ENCODE peak calls at places on chromosomes 12 and 14, in eight cellular contexts. M is smooth muscle cell of the brain vasculature; J is activated CD8-positive, alpha-beta memory T cell treated with anti-CD3 and anti-CD28 coated beads for 1 hour; E is NCI-H2171; Z is EL; I is ureter; V is NAMALWA; R is mesendoderm. L is an unnamed sample.

GRCh38 chr12:50528800-50529199 is 24.0 kb downstream of the DIP2B start:
- DNase-seq in M (no peak), J (no peak), E (no peak), Z (no peak), I (no peak), V (no peak), R (no peak), L (no peak)

GRCh38 chr12:51326762-51327439 is 2.9 kb upstream of the BIN2 start:
- DNase-seq in M (no peak), J (no peak), E (no peak), Z (peak), I (no peak), V (peak), R (no peak), L (peak)

GRCh38 chr12:110816761-110817160 is 30.0 kb upstream of the CCDC63 start:
- DNase-seq in M (no peak), J (no peak), E (no peak), Z (no peak), I (no peak), V (no peak), R (no peak), L (no peak)

GRCh38 chr12:42684171-42685071 is 94.9 kb upstream of the PRICKLE1 start:
- DNase-seq in M (no peak), J (no peak), E (no peak), Z (no peak), I (no peak), V (no peak), R (no peak), L (no peak)

GRCh38 chr12:39296496-39296895 is 146.4 kb downstream of the KIF21A start:
- DNase-seq in M (no peak), J (no peak), E (no peak), Z (no peak), I (no peak), V (no peak), R (peak), L (no peak)

GRCh38 chr12:127014079-127014478 is 1252.9 kb upstream of the TMEM132C start:
- DNase-seq in M (no peak), J (no peak), E (no peak), Z (no peak), I (no peak), V (no peak), R (no peak), L (no peak)

GRCh38 chr12:112282920-112283319 is 99.3 kb downstream of the HECTD4 start:
- DNase-seq in M (no peak), J (no peak), E (no peak), Z (no peak), I (no peak), V (no peak), R (no peak), L (no peak)

GRCh38 chr14:99217066-99217465 is 54.9 kb downstream of the BCL11B start:
- DNase-seq in M (no peak), J (no peak), E (no peak), Z (no peak), I (no peak), V (no peak), R (no peak), L (no peak)

GRCh38 chr14:37931998-37932397 is 275.7 kb upstream of the SSTR1 start:
- DNase-seq in M (no peak), J (no peak), E (no peak), Z (no peak), I (no peak), V (no peak), R (no peak), L (no peak)

GRCh38 chr12:77120695-77121094 is 55.3 kb upstream of the E2F7 start:
- DNase-seq in M (no peak), J (no peak), E (no peak), Z (peak), I (no peak), V (no peak), R (no peak), L (no peak)

GRCh38 chr12:77591959-77592358 is 238.7 kb upstream of the NAV3 start:
- DNase-seq in M (no peak), J (no peak), E (peak), Z (no peak), I (no peak), V (no peak), R (peak), L (no peak)

GRCh38 chr12:83827860-83828259 is 1084.7 kb downstream of the SLC6A15 start:
- DNase-seq in M (peak), J (no peak), E (no peak), Z (peak), I (no peak), V (peak), R (peak), L (no peak)

GRCh38 chr12:94666158-94666557 is 15.8 kb upstream of the TMCC3 start:
- DNase-seq in M (no peak), J (no peak), E (no peak), Z (no peak), I (no peak), V (no peak), R (no peak), L (no peak)

GRCh38 chr14:99259327-99259726 is 12.7 kb downstream of the BCL11B start:
- DNase-seq in M (no peak), J (no peak), E (no peak), Z (no peak), I (no peak), V (no peak), R (no peak), L (no peak)

GRCh38 chr12:53961025-53961761 is 6.5 kb downstream of the HOXC12 start:
- DNase-seq in M (no peak), J (no peak), E (no peak), Z (no peak), I (no peak), V (no peak), R (no peak), L (no peak)

GRCh38 chr14:90842726-90843125 is 26.5 kb upstream of the TTC7B start:
- DNase-seq in M (no peak), J (no peak), E (no peak), Z (no peak), I (no peak), V (no peak), R (no peak), L (no peak)

GRCh38 chr12:53870122-53870521 is 68.5 kb upstream of the HOXC13 start:
- DNase-seq in M (no peak), J (no peak), E (no peak), Z (no peak), I (no peak), V (no peak), R (peak), L (no peak)

GRCh38 chr12:49537709-49538601 is 875 bp upstream of the KCNH3 start:
- DNase-seq in M (no peak), J (no peak), E (peak), Z (peak), I (no peak), V (no peak), R (peak), L (peak)

GRCh38 chr12:107475900-107476299 is 209.7 kb upstream of the PWP1 start:
- DNase-seq in M (no peak), J (no peak), E (no peak), Z (no peak), I (no peak), V (no peak), R (no peak), L (no peak)

GRCh38 chr14:33704486-33704885 is 246.4 kb downstream of the EGLN3 start:
- DNase-seq in M (no peak), J (no peak), E (peak), Z (no peak), I (no peak), V (no peak), R (no peak), L (no peak)

GRCh38 chr14:66746316-66747006 is 238.5 kb downstream of the GPHN start:
- DNase-seq in M (peak), J (no peak), E (no peak), Z (peak), I (no peak), V (peak), R (peak), L (peak)

GRCh38 chr12:82383930-82384513 is 25.7 kb downstream of the METTL25 start:
- DNase-seq in M (no peak), J (no peak), E (peak), Z (peak), I (no peak), V (peak), R (peak), L (peak)

GRCh38 chr12:54019924-54020586 is 8.2 kb upstream of the HOXC6 start:
- DNase-seq in M (no peak), J (no peak), E (no peak), Z (peak), I (no peak), V (no peak), R (no peak), L (no peak)

GRCh38 chr14:51677738-51678137 is 26.0 kb downstream of the FRMD6 start:
- DNase-seq in M (no peak), J (no peak), E (no peak), Z (no peak), I (no peak), V (no peak), R (no peak), L (no peak)

GRCh38 chr12:24845615-24846014 is 103.3 kb downstream of the BCAT1 start:
- DNase-seq in M (no peak), J (no peak), E (no peak), Z (peak), I (no peak), V (no peak), R (no peak), L (no peak)

GRCh38 chr12:92978607-92979006 is 49.5 kb upstream of the EEA1 start:
- DNase-seq in M (no peak), J (no peak), E (no peak), Z (no peak), I (no peak), V (no peak), R (no peak), L (no peak)

GRCh38 chr12:84607170-84607569 is 305.4 kb downstream of the SLC6A15 start:
- DNase-seq in M (no peak), J (no peak), E (no peak), Z (no peak), I (no peak), V (no peak), R (no peak), L (no peak)

GRCh38 chr14:95142208-95142607 is 15.1 kb downstream of the DICER1 start:
- DNase-seq in M (no peak), J (no peak), E (no peak), Z (no peak), I (no peak), V (no peak), R (no peak), L (no peak)

GRCh38 chr12:76976777-76977465 is 88.4 kb downstream of the E2F7 start:
- DNase-seq in M (no peak), J (no peak), E (no peak), Z (peak), I (no peak), V (no peak), R (no peak), L (no peak)

GRCh38 chr12:24742378-24742777 is 206.5 kb downstream of the BCAT1 start:
- DNase-seq in M (no peak), J (no peak), E (no peak), Z (no peak), I (no peak), V (peak), R (peak), L (peak)

GRCh38 chr12:88242161-88242925 is 100.2 kb downstream of the TMTC3 start:
- DNase-seq in M (peak), J (no peak), E (no peak), Z (peak), I (no peak), V (no peak), R (peak), L (no peak)

GRCh38 chr12:130876758-130877157 is 4.9 kb downstream of the RAN start:
- DNase-seq in M (no peak), J (no peak), E (no peak), Z (no peak), I (no peak), V (no peak), R (no peak), L (no peak)

GRCh38 chr14:98893675-98894074 is 378.3 kb downstream of the BCL11B start:
- DNase-seq in M (no peak), J (no peak), E (no peak), Z (no peak), I (no peak), V (no peak), R (no peak), L (no peak)

GRCh38 chr12:23055004-23055403 is 430.0 kb downstream of the ETNK1 start:
- DNase-seq in M (no peak), J (no peak), E (no peak), Z (peak), I (no peak), V (peak), R (peak), L (peak)

GRCh38 chr14:102592969-102593840 is 756 bp downstream of the RCOR1 start:
- DNase-seq in M (no peak), J (peak), E (peak), Z (peak), I (peak), V (peak), R (peak), L (peak)

GRCh38 chr12:47837190-47838171 is 17.8 kb upstream of the HDAC7 start:
- DNase-seq in M (peak), J (peak), E (peak), Z (peak), I (peak), V (peak), R (peak), L (peak)

GRCh38 chr14:94439453-94440057 is 13.0 kb downstream of the SERPINA11 start:
- DNase-seq in M (no peak), J (no peak), E (no peak), Z (no peak), I (no peak), V (peak), R (no peak), L (no peak)

GRCh38 chr14:105124837-105125222 is 43.7 kb downstream of the JAG2 start:
- DNase-seq in M (no peak), J (no peak), E (no peak), Z (no peak), I (peak), V (no peak), R (no peak), L (no peak)

GRCh38 chr12:108570743-108571603 is 8.6 kb downstream of the ISCU start:
- DNase-seq in M (no peak), J (no peak), E (no peak), Z (peak), I (peak), V (peak), R (peak), L (peak)